ENCODE peak calls at places on chromosomes 16 and 17, in four cellular contexts. B is mucosa of gallbladder, T is aorta, P is HTR-8/SVneo. J is an unnamed sample.

GRCh38 chr17:82691714-82692113 is 6.8 kb downstream of the RAB40B start:
- DNase-seq in T (peak; percentile 26), P (no peak), B (no peak), J (no peak)

GRCh38 chr17:68906638-68907037 is 48.6 kb downstream of the ABCA8 start:
- DNase-seq in T (no peak), B (no peak), P (no peak), J (no peak)

GRCh38 chr16:57366544-57367040 is 5.7 kb upstream of the CX3CL1 start:
- DNase-seq in B (no peak), P (no peak), T (no peak), J (no peak)

GRCh38 chr16:59195242-59195641 is 461.1 kb upstream of the GOT2 start:
- DNase-seq in T (no peak), P (no peak), B (no peak), J (no peak)

GRCh38 chr17:50203589-50204345 is 2.3 kb upstream of the COL1A1 start:
- DNase-seq in B (no peak), P (no peak), T (peak; percentile 63), J (no peak)

GRCh38 chr16:10850478-10850850 is 26.5 kb upstream of the CIITA start:
- DNase-seq in B (no peak), T (no peak), P (no peak), J (no peak)

GRCh38 chr16:48374255-48374654 is 11.0 kb downstream of the SIAH1 start:
- DNase-seq in T (no peak), P (no peak), B (no peak), J (no peak)

GRCh38 chr17:73526851-73527250 is 117.4 kb downstream of the SDK2 start:
- DNase-seq in B (no peak), P (no peak), T (no peak), J (no peak)

GRCh38 chr16:87541004-87541881 is 48.4 kb upstream of the ZCCHC14 start:
- DNase-seq in B (peak; percentile 50), T (peak; percentile 86), P (no peak), J (no peak)

GRCh38 chr17:47836601-47837000 is 4.5 kb downstream of the SCRN2 start:
- DNase-seq in T (no peak), B (no peak), P (no peak), J (no peak)

GRCh38 chr17:56074366-56074765 is 78.9 kb upstream of the ANKFN1 start:
- DNase-seq in B (no peak), P (no peak), T (no peak), J (no peak)

GRCh38 chr17:39110435-39111136 is 40.9 kb downstream of the PLXDC1 start:
- DNase-seq in B (peak; percentile 37), P (no peak), T (no peak), J (no peak)

GRCh38 chr17:48738803-48739526 is 10.4 kb upstream of the HOXB13 start:
- DNase-seq in T (no peak), B (no peak), P (no peak), J (no peak)

GRCh38 chr17:56142325-56142724 is 10.9 kb upstream of the ANKFN1 start:
- DNase-seq in B (no peak), T (no peak), P (no peak), J (peak; percentile 52)

GRCh38 chr17:50190278-50191069 is 11.0 kb downstream of the COL1A1 start:
- DNase-seq in B (no peak), T (no peak), P (no peak), J (no peak)

GRCh38 chr17:22694362-22695227 is 1002.3 kb downstream of the KCNJ18 start:
- DNase-seq in B (no peak), P (no peak), T (no peak), J (no peak)

GRCh38 chr16:2296662-2297505 is 29.0 kb upstream of the RNPS1 start:
- DNase-seq in B (no peak), T (peak; percentile 49), P (peak; percentile 21), J (no peak)

GRCh38 chr17:77064608-77065007 is 76.2 kb upstream of the SEC14L1 start:
- DNase-seq in T (no peak), B (no peak), P (no peak), J (no peak)

GRCh38 chr17:75077490-75078096 is 10.2 kb upstream of the SLC16A5 start:
- DNase-seq in P (no peak), T (peak; percentile 85), B (peak; percentile 67), J (no peak)

GRCh38 chr16:4410335-4411075 is 5.9 kb downstream of the CORO7 start:
- DNase-seq in T (peak; percentile 35), P (no peak), B (peak; percentile 75), J (no peak)

GRCh38 chr16:4687416-4687815 is 5.9 kb upstream of the NUDT16L1 start:
- DNase-seq in P (no peak), T (no peak), B (no peak), J (no peak)

GRCh38 chr17:27620721-27621120 is 10.3 kb upstream of the LGALS9 start:
- DNase-seq in T (no peak), P (no peak), B (no peak), J (no peak)

GRCh38 chr16:89365044-89365467 is 125.3 kb downstream of the ANKRD11 start:
- DNase-seq in T (no peak), P (no peak), B (no peak), J (peak; percentile 23)

GRCh38 chr16:85348921-85349334 is 236.7 kb upstream of the CIBAR2 start:
- DNase-seq in P (no peak), B (no peak), T (no peak), J (no peak)

GRCh38 chr16:31423801-31424200 is 4.4 kb downstream of the COX6A2 start:
- DNase-seq in T (peak; percentile 16), P (no peak), B (no peak), J (no peak)

GRCh38 chr16:74216319-74216718 is 80.3 kb upstream of the PSMD7 start:
- DNase-seq in P (no peak), B (no peak), T (no peak), J (peak; percentile 40)

GRCh38 chr16:58087209-58087913 is 41.8 kb downstream of the CFAP20 start:
- DNase-seq in B (no peak), P (no peak), T (no peak), J (no peak)

GRCh38 chr17:46012506-46013079 is 13.5 kb downstream of the STH start:
- DNase-seq in P (no peak), B (no peak), T (no peak), J (no peak)

GRCh38 chr17:48121921-48122650 is 14.5 kb downstream of the SNX11 start:
- DNase-seq in T (no peak), B (no peak), P (no peak), J (no peak)

GRCh38 chr16:4207229-4207628 is 34.7 kb downstream of the SRL start:
- DNase-seq in T (no peak), P (no peak), B (no peak), J (no peak)

GRCh38 chr16:22373662-22374310 is 633 bp downstream of the CDR2 start:
- DNase-seq in T (peak; percentile 64), B (peak; percentile 31), P (no peak), J (peak; percentile 5)

GRCh38 chr17:38508570-38508950 is 80.3 kb downstream of the ARHGAP23 start:
- DNase-seq in B (no peak), T (no peak), P (no peak), J (no peak)

GRCh38 chr17:43560461-43561427 is 14.6 kb upstream of the ETV4 start:
- DNase-seq in T (no peak), P (no peak), B (no peak), J (peak; percentile 0)

GRCh38 chr17:57106107-57106835 is 21.2 kb downstream of the AKAP1 start:
- DNase-seq in B (no peak), T (no peak), P (no peak), J (no peak)

GRCh38 chr16:82329504-82330192 is 159.6 kb upstream of the MPHOSPH6 start:
- DNase-seq in B (no peak), T (no peak), P (no peak), J (no peak)

GRCh38 chr17:17137731-17138585 is 68.2 kb downstream of the PLD6 start:
- DNase-seq in T (no peak), B (no peak), P (no peak), J (no peak)

GRCh38 chr17:2137342-2138098 is 82.6 kb downstream of the HIC1 start:
- DNase-seq in T (no peak), B (no peak), P (peak; percentile 67), J (peak; percentile 23)

GRCh38 chr17:33732116-33732515 is 439.0 kb upstream of the ASIC2 start:
- DNase-seq in P (no peak), T (no peak), B (no peak), J (no peak)

GRCh38 chr16:82287948-82288347 is 117.9 kb upstream of the MPHOSPH6 start:
- DNase-seq in P (no peak), T (no peak), B (no peak), J (no peak)